ENCODE peak calls at places on chromosomes 6 and 20, in six cellular contexts. O, I, J, S, Y and D are unnamed samples.

GRCh38 chr6:84809504-84809903 is 45.1 kb upstream of the TBX18 start:
- DNase-seq in Y (no peak), I (no peak), O (no peak), S (no peak), J (no peak), D (no peak)

GRCh38 chr20:2507875-2508630 is 662 bp downstream of the ZNF343 start:
- DNase-seq in S (peak; percentile 35), Y (peak; percentile 24), J (no peak), O (no peak), I (no peak), D (no peak)

GRCh38 chr6:109316909-109317308 is 65.4 kb downstream of the CD164 start:
- DNase-seq in Y (no peak), O (no peak), J (no peak), S (no peak), I (no peak), D (no peak)

GRCh38 chr6:88899569-88900316 is 63.7 kb downstream of the RNGTT start:
- DNase-seq in J (no peak), I (no peak), Y (peak; percentile 4), O (no peak), S (no peak), D (no peak)

GRCh38 chr6:144145546-144145945 is 4.8 kb upstream of the STX11 start:
- DNase-seq in S (no peak), J (no peak), O (no peak), I (no peak), Y (no peak), D (no peak)

GRCh38 chr6:6393069-6393529 is 72.6 kb upstream of the F13A1 start:
- DNase-seq in I (no peak), O (no peak), Y (no peak), S (no peak), J (no peak), D (no peak)

GRCh38 chr6:133447924-133448323 is 206.8 kb downstream of the EYA4 start:
- DNase-seq in Y (no peak), O (no peak), I (no peak), S (no peak), J (no peak), D (no peak)

GRCh38 chr6:71446084-71446869 is 157.7 kb downstream of the OGFRL1 start:
- DNase-seq in S (no peak), I (no peak), O (no peak), Y (no peak), J (peak; percentile 26), D (no peak)

GRCh38 chr20:5749512-5750490 is at the start of gene SHLD1:
- DNase-seq in S (peak; percentile 67), J (peak; percentile 61), O (peak; percentile 71), Y (peak; percentile 92), I (peak; percentile 73), D (peak; percentile 79)

GRCh38 chr6:94956910-94957309 is 620.4 kb upstream of the MANEA start:
- DNase-seq in J (no peak), O (no peak), Y (no peak), I (no peak), S (no peak), D (no peak)

GRCh38 chr6:80126657-80127350 is 20.3 kb downstream of the BCKDHB start:
- DNase-seq in I (no peak), S (no peak), Y (no peak), O (no peak), J (no peak), D (no peak)

DNA sequence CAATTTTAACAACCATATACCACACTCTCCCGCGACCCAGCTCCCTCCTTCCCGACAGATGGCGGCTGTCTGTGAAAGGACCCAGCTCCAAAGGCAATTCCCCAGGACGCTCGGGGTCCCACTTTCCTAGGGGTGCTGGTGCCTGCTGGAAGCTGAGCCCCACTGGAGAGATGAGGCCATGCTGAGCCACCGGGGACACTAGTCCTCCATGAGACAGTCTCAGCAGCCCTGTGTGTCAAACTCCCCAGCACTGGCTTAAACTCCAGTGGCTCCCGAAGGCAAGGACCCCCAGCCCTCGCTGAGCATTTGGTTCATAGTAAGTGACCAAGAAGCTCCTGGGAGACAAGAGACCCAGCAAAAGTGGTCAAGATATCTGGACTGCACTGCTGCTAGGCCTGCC is 52.1 kb downstream of the SLC2A10 start:
- DNase-seq in I (no peak), J (no peak), S (no peak), Y (no peak), O (no peak), D (no peak)
- TF ChIP-seq CTCF in I (no peak), J (no peak), S (no peak), Y (no peak), O (no peak), D (no peak)

DNA sequence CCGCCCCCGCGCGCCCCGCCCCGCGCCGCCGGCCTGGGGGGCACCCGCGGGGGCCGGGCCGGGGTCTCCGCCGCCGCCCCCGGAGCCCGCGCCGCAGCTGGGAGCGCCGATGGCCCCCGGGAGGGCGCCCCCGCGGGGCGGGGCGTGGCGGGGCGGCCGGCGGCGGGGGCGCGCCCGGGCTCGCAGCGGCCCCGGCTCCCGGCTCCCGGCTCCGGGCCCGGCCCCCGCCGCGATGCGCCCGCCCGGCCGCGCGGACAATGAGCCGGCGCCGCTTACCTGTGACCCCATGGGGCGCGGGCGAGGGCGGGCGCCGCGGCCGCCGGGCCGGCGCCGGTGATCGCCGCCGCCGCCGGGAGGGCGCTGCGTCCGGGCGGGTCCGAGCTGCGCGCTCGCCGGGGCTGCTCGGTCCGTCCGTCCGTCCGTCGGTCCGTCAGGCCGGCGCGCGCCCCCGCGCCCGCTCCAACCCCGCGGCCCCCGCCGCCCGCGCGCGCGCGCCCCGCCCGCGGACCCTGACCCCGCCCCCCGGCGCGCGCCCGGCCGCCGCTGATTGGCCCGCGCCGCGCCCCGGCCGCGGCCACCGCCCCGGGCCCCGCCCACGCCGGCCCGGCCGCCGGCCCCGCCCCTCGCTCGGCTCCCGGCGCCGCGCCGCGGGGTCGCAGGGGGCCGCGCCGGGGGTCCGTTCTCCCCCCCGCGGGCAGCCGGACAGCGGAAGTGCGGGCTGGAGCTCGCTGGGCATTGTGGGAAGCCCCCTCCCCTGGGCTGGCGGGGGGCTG is at the start of gene ZBTB46:
- DNase-seq in S (peak; percentile 97), I (no peak), J (no peak), O (no peak), Y (no peak), D (peak; percentile 42)
- TF ChIP-seq ATF3 in S (no peak), I (no peak), J (no peak), O (no peak), Y (no peak), D (no peak)

DNA sequence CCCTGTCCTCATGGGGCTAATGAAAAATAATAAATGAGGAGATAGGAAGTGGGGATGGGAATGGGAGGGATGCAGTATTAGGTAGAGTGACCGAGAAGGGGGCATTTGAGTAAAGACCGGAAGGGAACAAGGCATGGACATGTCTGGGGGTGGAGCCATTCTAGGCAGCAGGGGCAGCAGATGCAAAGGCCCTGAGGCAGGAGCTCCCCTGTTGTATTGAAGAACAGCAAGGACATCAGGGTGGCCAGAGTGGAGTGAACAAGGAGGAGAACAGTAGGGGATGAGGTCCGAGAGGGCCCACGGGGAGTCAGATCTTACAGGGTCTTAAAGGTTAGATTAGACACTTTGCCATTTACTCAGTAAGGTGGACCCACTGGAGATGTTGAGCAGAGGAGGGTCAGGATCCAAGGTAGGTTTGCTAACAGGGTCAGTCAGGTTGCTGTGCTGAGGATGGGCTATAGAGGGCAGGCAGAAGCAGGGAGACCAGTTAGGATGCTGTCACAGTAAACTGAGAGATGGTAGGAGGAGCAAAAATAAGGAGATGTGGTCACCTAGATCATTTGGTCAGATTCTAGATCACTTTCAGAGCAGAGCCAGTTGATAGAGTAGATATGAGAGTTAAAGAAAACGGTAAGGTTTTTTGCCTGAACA is 18.7 kb downstream of the TAF8 start:
- DNase-seq in J (no peak), S (no peak), O (no peak), Y (no peak), I (no peak), D (no peak)
- TF ChIP-seq CTCF in J (no peak), S (peak; percentile 15), O (peak; percentile 19), Y (no peak), I (peak; percentile 18), D (no peak)

DNA sequence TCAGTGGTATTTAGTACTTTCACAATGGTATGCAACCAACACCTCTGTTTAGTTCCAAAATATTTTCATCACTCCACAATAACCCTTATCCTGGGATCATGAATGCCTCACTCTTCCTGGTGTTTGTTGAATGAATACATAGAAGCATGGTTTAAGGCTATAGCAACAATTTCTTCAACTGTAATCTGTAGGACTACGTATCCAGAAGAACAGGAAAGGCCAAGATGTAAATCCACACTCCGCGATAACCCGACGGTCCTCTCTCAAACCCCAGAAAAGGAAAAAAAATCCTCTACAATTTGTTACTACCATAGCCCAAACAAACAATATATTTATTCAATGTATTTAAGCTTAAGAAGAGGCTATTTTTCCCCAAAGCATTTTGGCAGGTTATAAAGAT is 141.4 kb upstream of the SALL4 start:
- DNase-seq in O (no peak), J (no peak), S (no peak), Y (no peak), I (no peak), D (no peak)
- TF ChIP-seq ATF3 in O (no peak), J (no peak), S (no peak), Y (no peak), I (no peak), D (no peak)